ENCODE peak calls at places on chromosomes 2 and 18, in five cellular contexts. H, U, G, A and Q are unnamed samples.

GRCh38 chr18:78378983-78379382 is 600.6 kb upstream of the SALL3 start:
- DNase-seq in H (no peak), U (no peak), G (no peak), A (no peak), Q (no peak)

GRCh38 chr2:18214936-18215335 is 336.5 kb downstream of the KCNS3 start:
- DNase-seq in H (no peak), U (no peak), G (no peak), A (no peak), Q (no peak)

GRCh38 chr18:61596296-61596695 is 263.1 kb downstream of the CDH20 start:
- DNase-seq in H (no peak), U (no peak), G (no peak), A (no peak), Q (no peak)

GRCh38 chr2:233980955-233981555 is 63.9 kb downstream of the TRPM8 start:
- DNase-seq in H (no peak), U (no peak), G (no peak), A (no peak), Q (no peak)

GRCh38 chr2:136322436-136322835 is 204.5 kb upstream of the CXCR4 start:
- DNase-seq in H (no peak), U (no peak), G (no peak), A (no peak), Q (no peak)

GRCh38 chr18:50830544-50830943 is 10.7 kb upstream of the MRO start:
- DNase-seq in H (peak), U (no peak), G (no peak), A (no peak), Q (no peak)

GRCh38 chr2:95728878-95729511 is 137.2 kb downstream of the TRIM43 start:
- DNase-seq in H (peak), U (peak), G (peak), A (peak), Q (peak)

GRCh38 chr18:7684966-7685365 is 117.8 kb downstream of the PTPRM start:
- DNase-seq in H (no peak), U (no peak), G (no peak), A (no peak), Q (no peak)

GRCh38 chr2:26011990-26012856 is 21.7 kb upstream of the RAB10 start:
- DNase-seq in H (no peak), U (peak), G (no peak), A (peak), Q (peak)

GRCh38 chr2:238875161-238875530 is 27.3 kb downstream of the TWIST2 start:
- DNase-seq in H (no peak), U (no peak), G (no peak), A (no peak), Q (no peak)

GRCh38 chr2:26946841-26947784 is 23.3 kb upstream of the MAPRE3 start:
- DNase-seq in H (no peak), U (peak), G (no peak), A (no peak), Q (peak)

GRCh38 chr18:4843771-4844170 is 353.3 kb downstream of the AKAIN1 start:
- DNase-seq in H (no peak), U (no peak), G (no peak), A (no peak), Q (no peak)

GRCh38 chr2:25817006-25817405 is 61.3 kb downstream of the ASXL2 start:
- DNase-seq in H (no peak), U (no peak), G (no peak), A (no peak), Q (no peak)

GRCh38 chr2:88692187-88692586 is 714 bp downstream of the RPIA start:
- DNase-seq in H (peak), U (peak), G (no peak), A (no peak), Q (peak)

GRCh38 chr18:12776821-12777471 is 74.1 kb downstream of the PSMG2 start:
- DNase-seq in H (no peak), U (no peak), G (no peak), A (no peak), Q (no peak)

GRCh38 chr2:10325278-10326145 is 22.8 kb downstream of the HPCAL1 start:
- DNase-seq in H (peak), U (peak), G (no peak), A (no peak), Q (no peak)

GRCh38 chr2:130338793-130339345 is 3.8 kb upstream of the IMP4 start:
- DNase-seq in H (no peak), U (no peak), G (no peak), A (no peak), Q (no peak)

GRCh38 chr18:26040051-26040656 is 50.3 kb downstream of the SS18 start:
- DNase-seq in H (no peak), U (no peak), G (no peak), A (no peak), Q (no peak)

GRCh38 chr18:3294435-3295080 is 32.6 kb downstream of the MYL12B start:
- DNase-seq in H (no peak), U (peak), G (no peak), A (no peak), Q (no peak)

GRCh38 chr2:200380139-200380561 is 73.7 kb downstream of the SPATS2L start:
- DNase-seq in H (no peak), U (no peak), G (no peak), A (no peak), Q (no peak)

GRCh38 chr2:28137221-28137620 is 246.7 kb downstream of the BABAM2 start:
- DNase-seq in H (no peak), U (no peak), G (peak), A (no peak), Q (no peak)

GRCh38 chr18:58186258-58186948 is 142.4 kb downstream of the NEDD4L start:
- DNase-seq in H (no peak), U (peak), G (peak), A (no peak), Q (peak)

GRCh38 chr18:7221424-7222155 is 9.3 kb upstream of the LRRC30 start:
- DNase-seq in H (peak), U (peak), G (peak), A (no peak), Q (peak)

GRCh38 chr2:143875295-143876199 is 644.4 kb downstream of the ZEB2 start:
- DNase-seq in H (no peak), U (no peak), G (no peak), A (no peak), Q (no peak)

GRCh38 chr2:108297436-108298141 is 8.9 kb downstream of the SULT1C2 start:
- DNase-seq in H (no peak), U (no peak), G (peak), A (no peak), Q (peak)

GRCh38 chr2:108594982-108595464 is 60.8 kb downstream of the LIMS1 start:
- DNase-seq in H (no peak), U (no peak), G (peak), A (no peak), Q (peak)

GRCh38 chr2:54557211-54557600 is 101.1 kb downstream of the SPTBN1 start:
- DNase-seq in H (no peak), U (no peak), G (no peak), A (no peak), Q (no peak)

GRCh38 chr2:54558976-54559410 is 102.9 kb downstream of the SPTBN1 start:
- DNase-seq in H (no peak), U (peak), G (no peak), A (no peak), Q (no peak)

GRCh38 chr2:54558188-54558975 is 102.3 kb downstream of the SPTBN1 start:
- DNase-seq in H (peak), U (peak), G (no peak), A (peak), Q (peak)

GRCh38 chr2:54556659-54557121 is 100.6 kb downstream of the SPTBN1 start:
- DNase-seq in H (no peak), U (no peak), G (no peak), A (no peak), Q (no peak)

GRCh38 chr2:54557601-54558187 is 101.6 kb downstream of the SPTBN1 start:
- DNase-seq in H (peak), U (peak), G (no peak), A (peak), Q (peak)
- TF ChIP-seq CTCF in H (peak), U (peak), G (peak), A (no peak), Q (no peak)

GRCh38 chr2:178194600-178195389 is 483 bp downstream of the OSBPL6 start:
- DNase-seq in H (no peak), U (peak), G (no peak), A (peak), Q (peak)
- TF ChIP-seq CTCF in H (no peak), U (no peak), G (no peak), A (no peak), Q (peak)

DNA sequence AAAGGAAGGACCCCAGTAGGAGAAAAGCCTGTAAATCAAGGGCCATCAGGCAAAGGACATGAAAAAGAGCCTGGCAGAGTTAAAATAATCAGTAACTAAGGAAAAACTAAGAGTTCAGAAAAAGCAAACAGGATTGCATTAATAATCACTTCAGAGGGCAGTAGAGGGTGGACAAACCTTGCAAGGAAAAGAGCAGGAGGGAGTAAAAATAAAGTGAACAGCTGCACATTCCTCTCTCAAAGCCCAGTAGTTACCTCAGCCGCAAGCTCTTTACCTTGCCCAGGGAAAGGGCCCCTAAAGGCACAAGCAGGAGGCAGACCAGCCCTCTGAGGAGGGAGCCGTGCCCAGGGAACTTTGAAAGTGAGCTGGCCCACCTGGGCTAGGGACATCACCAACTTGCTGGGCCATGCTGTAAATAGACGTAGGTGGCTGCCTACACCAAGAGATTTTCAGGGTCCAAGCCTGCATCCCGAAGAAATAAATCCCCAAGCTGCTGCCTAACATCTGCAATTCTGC is 196.9 kb downstream of the C1D start:
- DNase-seq in H (no peak), U (no peak), G (no peak), A (no peak), Q (no peak)
- TF ChIP-seq CTCF in H (no peak), U (no peak), G (no peak), A (no peak), Q (no peak)

DNA sequence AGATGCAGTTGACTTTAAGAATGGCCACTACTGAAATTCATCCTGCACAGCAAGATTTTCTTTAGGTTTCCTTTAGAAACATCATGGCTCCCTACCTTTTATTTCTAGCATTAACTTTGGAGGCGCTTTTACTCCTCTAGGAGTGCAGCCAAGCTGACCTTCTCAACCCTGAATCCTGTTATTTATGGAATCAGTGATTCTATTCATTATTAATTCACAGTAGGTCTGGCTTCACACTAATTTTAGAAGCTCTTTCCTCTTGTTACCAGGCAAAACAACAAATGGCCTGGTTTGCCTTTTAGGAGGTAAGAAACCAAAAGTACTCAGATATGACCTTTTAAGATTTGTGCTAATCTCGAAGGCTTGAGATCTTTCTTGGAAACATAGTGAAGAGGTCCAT is 93.0 kb upstream of the PELI1 start:
- DNase-seq in H (no peak), U (no peak), G (no peak), A (no peak), Q (no peak)
- TF ChIP-seq CTCF in H (no peak), U (no peak), G (no peak), A (no peak), Q (no peak)

GRCh38 chr2:216012133-216012829 is 1.1 kb downstream of the MREG start:
- DNase-seq in H (peak), U (no peak), G (no peak), A (no peak), Q (peak)
- TF ChIP-seq CTCF in H (no peak), U (no peak), G (no peak), A (no peak), Q (no peak)

DNA sequence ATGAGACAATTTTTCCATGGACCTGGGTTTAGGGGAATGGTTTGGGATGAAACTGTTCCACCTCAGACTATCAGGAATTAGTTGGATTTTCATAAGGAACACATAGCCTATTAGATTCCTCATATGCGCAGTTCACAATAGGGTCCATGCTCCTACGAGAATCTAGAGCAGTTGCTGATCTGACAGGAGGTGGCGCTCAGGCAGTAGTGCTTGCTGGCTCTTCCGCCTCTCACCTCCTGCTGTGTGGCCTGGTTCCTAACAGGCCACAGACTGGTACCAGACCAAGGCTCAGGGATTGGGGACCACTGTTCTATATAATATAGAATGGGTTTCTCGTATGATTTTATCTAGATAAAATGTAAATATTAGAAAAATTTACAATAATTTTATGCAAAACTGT is 338.7 kb downstream of the CPS1 start:
- DNase-seq in H (no peak), U (no peak), G (no peak), A (no peak), Q (no peak)
- TF ChIP-seq CTCF in H (peak), U (no peak), G (no peak), A (no peak), Q (no peak)

GRCh38 chr2:535222-535621 is 142.0 kb downstream of the TMEM18 start:
- DNase-seq in H (no peak), U (no peak), G (no peak), A (no peak), Q (peak)
- TF ChIP-seq CTCF in H (no peak), U (no peak), G (no peak), A (no peak), Q (peak)